ENCODE peak calls at places on chromosomes 4 and X, in six cellular contexts. One of them, this sample, is unnamed.

GRCh38 chrX:24081661-24082154 is 27.0 kb downstream of the EIF2S3 start:
- DNase-seq in glutamatergic neuron: peak; percentile 58
- DNase-seq in bronchial epithelial cell: peak; percentile 56
- DNase-seq in A673: peak; percentile 72
- DNase-seq in AG04450: no peak
- DNase-seq in neural crest cell: peak; percentile 53
- DNase-seq in this sample: peak; percentile 84

GRCh38 chr4:40471923-40472322 is 136.8 kb downstream of the CHRNA9 start:
- DNase-seq in glutamatergic neuron: no peak
- DNase-seq in bronchial epithelial cell: peak; percentile 68
- DNase-seq in A673: no peak
- DNase-seq in AG04450: no peak
- DNase-seq in neural crest cell: no peak
- DNase-seq in this sample: no peak

GRCh38 chr4:123945301-123945700 is 548.7 kb downstream of the SPRY1 start:
- DNase-seq in glutamatergic neuron: no peak
- DNase-seq in bronchial epithelial cell: no peak
- DNase-seq in A673: no peak
- DNase-seq in AG04450: no peak
- DNase-seq in neural crest cell: no peak
- DNase-seq in this sample: no peak

GRCh38 chrX:55107911-55108310 is 19.1 kb downstream of the PAGE2 start:
- DNase-seq in glutamatergic neuron: no peak
- DNase-seq in bronchial epithelial cell: peak; percentile 50
- DNase-seq in A673: no peak
- DNase-seq in AG04450: no peak
- DNase-seq in neural crest cell: no peak
- DNase-seq in this sample: no peak

GRCh38 chrX:15820106-15821073 is 30.1 kb downstream of the ZRSR2 start:
- DNase-seq in glutamatergic neuron: no peak
- DNase-seq in bronchial epithelial cell: no peak
- DNase-seq in A673: no peak
- DNase-seq in AG04450: no peak
- DNase-seq in neural crest cell: no peak
- DNase-seq in this sample: no peak

GRCh38 chr4:120731561-120731960 is 191.0 kb downstream of the PRDM5 start:
- DNase-seq in glutamatergic neuron: no peak
- DNase-seq in bronchial epithelial cell: peak; percentile 24
- DNase-seq in A673: no peak
- DNase-seq in AG04450: no peak
- DNase-seq in neural crest cell: no peak
- DNase-seq in this sample: no peak

GRCh38 chr4:76950846-76951321 is 1.3 kb downstream of the SEPTIN11 start:
- DNase-seq in glutamatergic neuron: no peak
- DNase-seq in bronchial epithelial cell: peak; percentile 17
- DNase-seq in A673: peak; percentile 55
- DNase-seq in AG04450: no peak
- DNase-seq in neural crest cell: no peak
- DNase-seq in this sample: peak; percentile 47

GRCh38 chrX:8237718-8238117 is 66.7 kb upstream of the VCX2 start:
- DNase-seq in glutamatergic neuron: no peak
- DNase-seq in bronchial epithelial cell: no peak
- DNase-seq in A673: no peak
- DNase-seq in AG04450: no peak
- DNase-seq in neural crest cell: no peak
- DNase-seq in this sample: no peak

GRCh38 chr4:125423124-125423523 is 108.4 kb downstream of the FAT4 start:
- DNase-seq in glutamatergic neuron: no peak
- DNase-seq in bronchial epithelial cell: no peak
- DNase-seq in A673: no peak
- DNase-seq in AG04450: no peak
- DNase-seq in neural crest cell: no peak
- DNase-seq in this sample: no peak

GRCh38 chrX:23008431-23009099 is 8.8 kb downstream of the DDX53 start:
- DNase-seq in glutamatergic neuron: no peak
- DNase-seq in bronchial epithelial cell: peak; percentile 35
- DNase-seq in A673: peak; percentile 50
- DNase-seq in AG04450: no peak
- DNase-seq in neural crest cell: no peak
- DNase-seq in this sample: peak; percentile 54

GRCh38 chr4:86848732-86849617 is at the start of gene SLC10A6:
- DNase-seq in glutamatergic neuron: no peak
- DNase-seq in bronchial epithelial cell: no peak
- DNase-seq in A673: no peak
- DNase-seq in AG04450: no peak
- DNase-seq in neural crest cell: no peak
- DNase-seq in this sample: peak; percentile 13

GRCh38 chr4:159015862-159016261 is 87.0 kb upstream of the RAPGEF2 start:
- DNase-seq in glutamatergic neuron: no peak
- DNase-seq in bronchial epithelial cell: no peak
- DNase-seq in A673: no peak
- DNase-seq in AG04450: no peak
- DNase-seq in neural crest cell: no peak
- DNase-seq in this sample: no peak

GRCh38 chr4:70703695-70704332 is 15.5 kb downstream of the UTP3 start:
- DNase-seq in glutamatergic neuron: no peak
- DNase-seq in bronchial epithelial cell: peak; percentile 89
- DNase-seq in A673: peak; percentile 32
- DNase-seq in AG04450: peak; percentile 51
- DNase-seq in neural crest cell: no peak
- DNase-seq in this sample: peak; percentile 68

GRCh38 chr4:156322592-156322991 is 368.9 kb upstream of the CTSO start:
- DNase-seq in glutamatergic neuron: no peak
- DNase-seq in bronchial epithelial cell: peak; percentile 94
- DNase-seq in A673: peak; percentile 76
- DNase-seq in AG04450: peak; percentile 15
- DNase-seq in neural crest cell: no peak
- DNase-seq in this sample: peak; percentile 52

GRCh38 chr4:186148335-186148975 is 42.9 kb upstream of the CYP4V2 start:
- DNase-seq in glutamatergic neuron: no peak
- DNase-seq in bronchial epithelial cell: no peak
- DNase-seq in A673: no peak
- DNase-seq in AG04450: no peak
- DNase-seq in neural crest cell: no peak
- DNase-seq in this sample: no peak

GRCh38 chr4:186150926-186151325 is 40.4 kb upstream of the CYP4V2 start:
- DNase-seq in glutamatergic neuron: no peak
- DNase-seq in bronchial epithelial cell: no peak
- DNase-seq in A673: no peak
- DNase-seq in AG04450: no peak
- DNase-seq in neural crest cell: no peak
- DNase-seq in this sample: no peak

GRCh38 chr4:186146443-186146842 is 41.9 kb downstream of the FAM149A start:
- DNase-seq in glutamatergic neuron: no peak
- DNase-seq in bronchial epithelial cell: no peak
- DNase-seq in A673: no peak
- DNase-seq in AG04450: no peak
- DNase-seq in neural crest cell: no peak
- DNase-seq in this sample: no peak

GRCh38 chr4:186151499-186151898 is 39.9 kb upstream of the CYP4V2 start:
- DNase-seq in glutamatergic neuron: no peak
- DNase-seq in bronchial epithelial cell: no peak
- DNase-seq in A673: no peak
- DNase-seq in AG04450: no peak
- DNase-seq in neural crest cell: no peak
- DNase-seq in this sample: no peak

DNA sequence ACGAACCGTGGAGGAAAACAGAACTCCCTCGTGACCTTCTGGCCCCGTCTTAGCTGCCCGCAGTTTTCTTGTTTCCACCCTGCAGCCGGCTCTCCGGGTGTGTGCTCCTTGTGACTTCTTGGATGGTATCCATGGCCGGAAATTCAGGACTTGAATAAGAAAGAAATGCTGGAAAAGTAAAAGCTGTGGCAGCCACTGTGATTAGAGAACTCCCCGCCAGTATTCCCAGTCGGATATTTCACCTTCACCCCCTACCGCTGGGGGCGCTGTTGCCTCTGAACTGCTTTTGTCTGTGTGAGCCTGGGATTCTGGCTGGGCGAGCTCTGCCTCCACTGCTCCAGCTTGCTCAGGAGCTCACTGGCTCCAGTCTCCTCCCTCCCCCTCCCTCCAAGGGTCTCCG is 41.5 kb upstream of the CYP4V2 start:
- DNase-seq in glutamatergic neuron: peak; percentile 72
- DNase-seq in bronchial epithelial cell: no peak
- DNase-seq in A673: peak; percentile 74
- DNase-seq in AG04450: no peak
- DNase-seq in neural crest cell: peak; percentile 64
- DNase-seq in this sample: peak; percentile 54
- TF ChIP-seq CTCF in glutamatergic neuron: peak; percentile 76
- TF ChIP-seq CTCF in bronchial epithelial cell: peak; percentile 48
- TF ChIP-seq CTCF in A673: peak; percentile 75
- TF ChIP-seq CTCF in AG04450: no peak
- TF ChIP-seq CTCF in neural crest cell: peak; percentile 72
- TF ChIP-seq CTCF in this sample: peak; percentile 23

GRCh38 chrX:50579955-50580354 is 109.3 kb upstream of the DGKK start:
- DNase-seq in glutamatergic neuron: peak; percentile 24
- DNase-seq in bronchial epithelial cell: peak; percentile 60
- DNase-seq in A673: peak; percentile 80
- DNase-seq in AG04450: peak; percentile 11
- DNase-seq in neural crest cell: peak; percentile 23
- DNase-seq in this sample: peak; percentile 79
- TF ChIP-seq CTCF in glutamatergic neuron: peak; percentile 54
- TF ChIP-seq CTCF in bronchial epithelial cell: peak; percentile 46
- TF ChIP-seq CTCF in A673: peak; percentile 75
- TF ChIP-seq CTCF in AG04450: peak; percentile 56
- TF ChIP-seq CTCF in neural crest cell: peak; percentile 67
- TF ChIP-seq CTCF in this sample: peak; percentile 68

GRCh38 chrX:10158279-10158939 is 1.6 kb downstream of the CLCN4 start:
- DNase-seq in glutamatergic neuron: peak; percentile 84
- DNase-seq in bronchial epithelial cell: no peak
- DNase-seq in A673: peak; percentile 20
- DNase-seq in AG04450: no peak
- DNase-seq in neural crest cell: peak; percentile 30
- DNase-seq in this sample: peak; percentile 29
- TF ChIP-seq CTCF in glutamatergic neuron: no peak
- TF ChIP-seq CTCF in bronchial epithelial cell: no peak
- TF ChIP-seq CTCF in A673: no peak
- TF ChIP-seq CTCF in AG04450: no peak
- TF ChIP-seq CTCF in neural crest cell: no peak
- TF ChIP-seq CTCF in this sample: no peak

DNA sequence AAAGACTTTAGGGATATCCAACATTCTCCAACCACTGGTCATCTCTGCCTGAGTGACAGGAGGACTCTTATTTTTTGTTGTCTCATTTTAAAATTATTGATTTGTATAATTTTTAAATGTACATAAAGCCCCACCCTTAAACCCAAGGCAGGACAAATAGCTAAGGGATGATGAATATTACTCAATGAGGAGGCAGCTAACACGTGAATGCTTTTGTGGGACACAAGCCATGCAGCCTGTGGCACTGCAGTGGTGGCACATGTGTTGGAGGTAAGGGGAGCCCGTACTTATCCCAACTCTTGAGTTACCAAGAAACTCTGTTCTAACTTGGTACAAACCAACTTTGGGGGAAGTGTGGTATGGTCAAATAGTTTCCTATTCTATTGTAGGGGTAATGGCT is 19.5 kb downstream of the MID1IP1 start:
- DNase-seq in glutamatergic neuron: no peak
- DNase-seq in bronchial epithelial cell: peak; percentile 46
- DNase-seq in A673: no peak
- DNase-seq in AG04450: no peak
- DNase-seq in neural crest cell: no peak
- DNase-seq in this sample: no peak
- TF ChIP-seq CTCF in glutamatergic neuron: no peak
- TF ChIP-seq CTCF in bronchial epithelial cell: no peak
- TF ChIP-seq CTCF in A673: no peak
- TF ChIP-seq CTCF in AG04450: no peak
- TF ChIP-seq CTCF in neural crest cell: no peak
- TF ChIP-seq CTCF in this sample: no peak

DNA sequence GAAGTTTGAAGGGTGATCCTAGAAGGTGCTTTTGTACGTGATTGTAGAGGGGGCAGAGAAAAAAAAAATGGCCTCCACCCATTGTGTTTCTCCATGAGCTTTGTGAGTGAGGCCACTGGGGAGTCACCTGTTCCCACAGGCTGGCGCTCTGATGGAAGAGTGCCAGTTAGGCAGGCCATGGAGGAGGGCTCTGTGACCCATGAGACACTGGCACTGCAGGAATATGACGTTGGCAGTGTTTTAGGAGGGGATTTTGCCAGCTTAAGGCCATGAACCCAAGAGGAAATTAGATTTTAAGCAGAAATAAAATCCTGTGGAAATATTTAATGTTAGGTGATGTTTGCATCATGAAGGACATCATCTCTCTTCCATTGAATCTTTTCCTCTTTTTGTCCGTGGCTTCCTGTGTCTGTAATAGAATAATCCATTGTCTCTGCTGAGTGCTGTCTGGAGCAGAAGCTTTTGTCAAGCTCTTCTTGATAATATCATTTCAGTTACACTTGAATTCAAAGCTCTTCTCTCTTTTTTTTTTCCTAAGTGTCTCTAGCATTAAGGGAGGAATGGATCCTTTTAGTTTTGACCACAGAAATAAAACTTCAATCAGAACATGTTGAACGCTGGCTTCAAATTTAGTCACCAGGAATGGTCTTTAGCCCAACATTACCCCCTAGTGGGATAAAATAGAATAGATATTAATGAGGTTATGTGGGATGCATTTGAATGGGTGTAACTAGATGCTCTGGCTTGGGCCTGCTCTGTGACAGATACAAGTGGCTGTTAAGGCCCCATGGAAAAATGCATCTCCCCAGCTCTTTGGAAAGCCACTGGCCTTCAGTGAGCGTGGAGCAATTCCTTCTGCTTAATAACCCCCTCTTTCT is 41.0 kb upstream of the UCP1 start:
- DNase-seq in glutamatergic neuron: no peak
- DNase-seq in bronchial epithelial cell: peak; percentile 51
- DNase-seq in A673: peak; percentile 76
- DNase-seq in AG04450: peak; percentile 4
- DNase-seq in neural crest cell: no peak
- DNase-seq in this sample: peak; percentile 66
- TF ChIP-seq CTCF in glutamatergic neuron: peak; percentile 76
- TF ChIP-seq CTCF in bronchial epithelial cell: peak; percentile 46
- TF ChIP-seq CTCF in A673: peak; percentile 56
- TF ChIP-seq CTCF in AG04450: peak; percentile 59
- TF ChIP-seq CTCF in neural crest cell: peak; percentile 71
- TF ChIP-seq CTCF in this sample: peak; percentile 70

GRCh38 chrX:38985375-38985774 is 184.1 kb downstream of the MID1IP1 start:
- DNase-seq in glutamatergic neuron: no peak
- DNase-seq in bronchial epithelial cell: peak; percentile 34
- DNase-seq in A673: peak; percentile 51
- DNase-seq in AG04450: no peak
- DNase-seq in neural crest cell: no peak
- DNase-seq in this sample: peak; percentile 18
- TF ChIP-seq CTCF in glutamatergic neuron: no peak
- TF ChIP-seq CTCF in bronchial epithelial cell: no peak
- TF ChIP-seq CTCF in A673: peak; percentile 45
- TF ChIP-seq CTCF in AG04450: peak; percentile 18
- TF ChIP-seq CTCF in neural crest cell: no peak
- TF ChIP-seq CTCF in this sample: no peak

This sample was measured in MCF 10A.